ENCODE peak calls at places on chromosomes 2 and 18, in five cellular contexts. T, J, I, B and R are unnamed samples. For H3K4me1, the result is how much of the 10 kb centered on the place peaks cover.

GRCh38 chr2:195769975-195770374 is 112.9 kb downstream of the SLC39A10 start:
- DNase-seq in B (no peak), T (no peak), I (no peak), J (no peak), R (no peak)

GRCh38 chr2:241218131-241219029 is 29.9 kb downstream of the ANO7 start:
- DNase-seq in J (peak), I (no peak), T (no peak), B (peak), R (no peak)

GRCh38 chr2:9819551-9819950 is 23.7 kb upstream of the TAF1B start:
- DNase-seq in B (peak), T (no peak), I (no peak), J (no peak), R (no peak)

GRCh38 chr18:43582120-43582519 is 304.8 kb upstream of the SYT4 start:
- DNase-seq in T (no peak), I (no peak), J (no peak), B (no peak), R (no peak)

GRCh38 chr2:174263989-174264388 is 15.7 kb upstream of the OLA1 start:
- DNase-seq in J (no peak), I (no peak), B (no peak), T (no peak), R (no peak)

GRCh38 chr18:77114564-77115391 is 17.8 kb downstream of the MBP start:
- DNase-seq in J (no peak), I (peak), T (no peak), B (peak), R (peak)

GRCh38 chr2:132589060-132589765 is 80.8 kb downstream of the LYPD1 start:
- DNase-seq in T (no peak), B (no peak), J (no peak), I (no peak), R (no peak)

GRCh38 chr18:49492694-49493033 is 5.6 kb upstream of the C18orf32 start:
- DNase-seq in J (no peak), B (no peak), T (no peak), I (no peak), R (no peak)

GRCh38 chr2:43198263-43198662 is 28.1 kb downstream of the ZFP36L2 start:
- DNase-seq in B (no peak), I (no peak), T (no peak), J (no peak), R (no peak)

DNA sequence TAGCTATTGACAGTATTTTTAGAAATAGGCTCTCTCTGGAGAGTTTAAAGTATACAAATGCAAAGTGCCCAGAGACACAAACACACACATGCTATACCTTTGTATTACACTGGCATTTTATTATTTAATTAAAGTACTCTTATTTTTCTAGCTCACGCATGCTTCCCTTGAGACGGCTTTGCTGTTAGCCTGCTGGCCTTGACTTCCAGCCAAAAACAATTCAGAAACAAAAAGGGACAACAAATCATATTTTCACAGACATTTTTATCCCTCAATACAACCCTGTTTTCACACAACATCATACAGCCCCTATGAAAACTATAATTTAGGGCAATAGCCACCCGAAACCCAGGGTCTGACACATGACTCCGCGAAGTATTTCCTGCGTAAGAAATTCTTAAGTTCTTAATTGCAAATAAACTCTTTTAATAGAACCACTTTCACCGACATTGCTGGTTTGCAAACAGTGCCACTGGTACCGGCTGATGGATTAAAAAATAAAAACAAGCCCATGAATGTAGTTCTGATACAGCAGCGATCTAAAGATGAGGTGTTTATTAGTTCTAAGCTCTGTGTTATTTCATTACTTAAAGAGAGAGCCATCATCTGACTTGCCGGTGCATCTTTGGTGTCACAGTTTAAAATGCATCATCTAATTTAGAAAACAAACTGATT is 185.1 kb downstream of the TCF4 start:
- DNase-seq in B (no peak), I (no peak), T (no peak), J (no peak), R (no peak)
- H3K4me1 ChIP-seq in B (under half), I (under half), T (under half), J (under half), R (under half)

DNA sequence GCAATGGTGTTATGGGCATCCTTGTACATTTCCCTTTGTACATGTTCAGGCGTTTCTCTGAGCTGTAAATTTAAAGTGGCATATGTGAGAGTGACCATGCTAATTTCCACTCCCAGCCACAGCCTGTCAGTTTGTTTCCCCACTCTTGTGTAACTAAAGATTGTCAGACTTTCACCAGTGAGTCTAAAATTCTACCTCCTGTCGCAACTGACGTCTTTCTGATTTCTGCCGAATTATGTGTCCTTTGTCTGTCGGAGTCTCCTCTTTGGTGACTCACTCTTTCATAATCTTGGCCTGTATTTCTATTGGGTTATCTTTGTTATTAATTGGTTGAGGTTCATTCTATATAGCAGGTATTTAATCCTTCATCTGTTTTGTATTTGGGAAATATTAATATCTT is 50.7 kb downstream of the TRAPPC12 start:
- DNase-seq in I (no peak), T (no peak), B (no peak), J (no peak), R (no peak)
- H3K4me3 ChIP-seq in I (no peak), T (no peak), B (no peak), J (no peak), R (no peak)

GRCh38 chr2:165015052-165015642 is 59.8 kb upstream of the SLC38A11 start:
- DNase-seq in J (peak), I (peak), T (peak), B (no peak), R (no peak)
- TF ChIP-seq CTCF in J (peak), I (peak), T (peak), B (peak), R (peak)

DNA sequence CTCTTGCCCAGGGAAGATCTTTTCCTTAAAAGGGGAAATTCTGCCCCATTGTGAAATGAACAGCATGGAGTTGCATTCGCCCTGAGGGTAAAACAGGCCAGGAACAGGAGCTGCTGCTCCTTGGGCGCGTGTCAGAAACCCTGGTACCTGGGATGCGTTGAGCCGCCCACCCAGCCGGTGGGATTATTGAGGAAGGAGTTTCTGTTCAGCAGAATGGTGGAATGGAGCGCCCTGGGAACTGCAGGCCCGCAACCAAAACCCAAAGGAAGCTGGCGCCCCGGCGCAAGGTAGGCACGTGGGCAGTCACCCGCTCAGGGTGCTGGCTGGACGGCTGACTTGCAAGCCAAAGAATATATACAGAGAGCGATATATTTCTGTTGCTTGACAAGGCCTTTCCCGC is 73.5 kb downstream of the MTCL1 start:
- DNase-seq in I (no peak), J (no peak), B (no peak), T (no peak), R (no peak)
- H3K4me1 ChIP-seq in I (under half), J (under half), B (under half), T (under half), R (under half)

GRCh38 chr2:72998234-72998651 is 73.3 kb downstream of the SFXN5 start:
- DNase-seq in B (no peak), I (no peak), J (no peak), T (no peak), R (no peak)

GRCh38 chr2:72999729-73000725 is 71.5 kb downstream of the SFXN5 start:
- DNase-seq in T (no peak), J (no peak), I (no peak), B (no peak), R (no peak)

GRCh38 chr2:73000808-73001570 is 70.5 kb downstream of the SFXN5 start:
- DNase-seq in T (no peak), B (no peak), J (no peak), I (no peak), R (no peak)

GRCh38 chr2:72996152-72996502 is 75.4 kb downstream of the SFXN5 start:
- DNase-seq in J (no peak), I (no peak), T (no peak), B (no peak), R (no peak)

GRCh38 chr2:72998724-72999123 is 72.8 kb downstream of the SFXN5 start:
- DNase-seq in B (no peak), T (no peak), J (no peak), I (no peak), R (no peak)
- H3K4me3 ChIP-seq in B (no peak), T (no peak), J (no peak), I (no peak), R (no peak)

DNA sequence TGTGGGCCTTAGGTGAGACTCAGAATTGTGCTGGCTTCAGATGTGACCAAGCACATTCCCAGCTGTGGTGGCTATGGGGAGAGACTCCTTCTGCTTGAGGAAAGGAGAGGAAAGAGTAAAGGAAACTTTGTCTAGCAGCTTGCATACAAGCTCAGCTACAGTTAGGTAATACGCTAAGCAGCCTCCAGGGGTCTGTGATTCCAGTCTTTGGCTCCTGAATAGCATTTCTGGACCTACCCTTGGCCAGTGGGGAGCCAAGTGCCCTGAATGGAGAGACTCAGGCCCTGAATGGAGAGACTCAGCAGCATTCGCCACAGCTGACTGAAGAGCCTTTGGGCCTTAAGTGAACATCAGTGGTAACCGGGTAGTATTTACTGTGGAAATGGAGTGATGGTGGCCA is 227.4 kb upstream of the CDH7 start:
- DNase-seq in B (no peak), I (no peak), J (no peak), T (no peak), R (no peak)
- TF ChIP-seq CTCF in B (no peak), I (no peak), J (no peak), T (no peak), R (no peak)

GRCh38 chr2:46574457-46575354 is 95.3 kb downstream of the TMEM247 start:
- DNase-seq in B (no peak), J (no peak), T (no peak), I (no peak), R (no peak)
- H3K4me1 ChIP-seq in B (under half), J (under half), T (under half), I (under half), R (under half)

GRCh38 chr2:155965415-155966070 is 367.0 kb downstream of the NR4A2 start:
- DNase-seq in B (no peak), I (no peak), J (no peak), T (no peak), R (no peak)
- H3K4me3 ChIP-seq in B (no peak), I (no peak), J (peak), T (no peak), R (no peak)

DNA sequence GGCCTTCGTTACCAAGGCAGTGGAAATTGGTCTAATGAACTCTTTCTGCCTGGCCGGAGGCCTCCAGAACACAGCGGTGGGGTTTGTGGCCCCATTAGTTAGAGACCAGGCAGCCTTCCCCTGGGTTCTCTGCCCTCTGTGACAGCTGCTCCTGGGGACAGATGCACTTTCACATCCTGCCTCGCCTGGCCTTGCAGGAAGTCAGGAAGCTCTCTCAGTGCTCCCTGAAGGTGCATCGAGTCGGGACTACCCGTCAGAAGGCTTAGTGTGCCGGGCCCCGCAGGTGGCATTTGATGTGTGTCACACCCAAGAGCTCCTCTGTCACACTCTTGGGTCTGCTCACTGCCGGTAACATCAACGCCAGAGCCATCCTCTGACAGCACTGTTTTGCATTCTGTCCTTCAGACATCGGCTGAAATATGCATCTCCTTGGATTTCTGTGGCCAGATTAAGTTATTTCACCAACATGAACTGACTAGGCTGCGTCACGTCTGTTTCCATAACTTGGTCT is 158.3 kb downstream of the LDLRAD4 start:
- DNase-seq in I (no peak), B (no peak), J (no peak), T (peak), R (no peak)
- TF ChIP-seq CTCF in I (no peak), B (no peak), J (no peak), T (no peak), R (no peak)

DNA sequence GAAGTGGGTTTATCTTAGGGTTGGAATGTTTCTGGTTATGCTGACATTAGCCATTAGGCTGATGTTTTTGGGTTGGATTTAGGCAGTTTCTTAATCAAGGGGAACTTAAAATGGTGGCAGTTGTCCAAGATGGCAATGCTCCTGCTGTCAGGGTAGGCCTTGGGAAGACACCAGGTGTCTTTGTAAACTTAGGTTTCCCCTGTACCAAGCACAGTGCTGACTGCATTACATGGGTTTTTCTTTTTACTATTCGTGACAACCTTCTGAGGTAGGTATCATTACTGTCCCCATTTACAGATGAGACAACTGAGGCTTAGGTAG is 528 bp upstream of the ATG16L1 start:
- DNase-seq in I (no peak), B (no peak), J (no peak), T (no peak), R (no peak)
- H3K4me1 ChIP-seq in I (under half), B (under half), J (under half), T (half or more), R (under half)